ENCODE peak calls at places on chromosomes 5 and 9, in five cellular contexts. U is mesenteric fat pad, A is smooth muscle cell of the brain vasculature, W is NCI-H1048, R is AG08396. M is an unnamed sample.

GRCh38 chr9:130740218-130741023 is 46.8 kb downstream of the EXOSC2 start:
- DNase-seq in W (no peak), U (no peak), R (no peak), A (no peak), M (no peak)

GRCh38 chr9:79428422-79428821 is 143.3 kb upstream of the TLE4 start:
- DNase-seq in W (no peak), R (no peak), U (no peak), A (peak), M (no peak)

GRCh38 chr9:101400120-101400519 is 1.5 kb downstream of the ZNF189 start:
- DNase-seq in R (no peak), U (no peak), A (no peak), W (no peak), M (no peak)

GRCh38 chr5:76818844-76819831 is at the start of gene F2RL1:
- DNase-seq in W (peak), U (peak), A (no peak), R (peak), M (no peak)

GRCh38 chr5:153632748-153633290 is 142.3 kb downstream of the GRIA1 start:
- DNase-seq in A (no peak), U (no peak), R (no peak), W (no peak), M (no peak)

GRCh38 chr9:130417602-130418001 is 27.2 kb upstream of the ASS1 start:
- DNase-seq in W (no peak), R (no peak), U (no peak), A (no peak), M (no peak)

GRCh38 chr5:169606279-169606678 is 22.7 kb downstream of the SPDL1 start:
- DNase-seq in A (no peak), R (no peak), W (no peak), U (no peak), M (no peak)

GRCh38 chr9:93059097-93059959 is 827 bp downstream of the SUSD3 start:
- DNase-seq in R (no peak), A (no peak), W (no peak), U (no peak), M (no peak)

GRCh38 chr5:147346006-147346561 is 111.3 kb downstream of the STK32A start:
- DNase-seq in W (no peak), U (no peak), A (no peak), R (no peak), M (no peak)

GRCh38 chr5:139461698-139462097 is 845 bp downstream of the ECSCR start:
- DNase-seq in R (peak), A (no peak), U (no peak), W (no peak), M (no peak)

GRCh38 chr9:135450956-135451355 is 28.6 kb upstream of the PPP1R26 start:
- DNase-seq in W (no peak), A (no peak), R (no peak), U (peak), M (no peak)

GRCh38 chr5:177442066-177442836 is 4.4 kb upstream of the PRR7 start:
- DNase-seq in A (no peak), W (no peak), U (no peak), R (no peak), M (no peak)

GRCh38 chr9:86079421-86080111 is 19.8 kb downstream of the GOLM1 start:
- DNase-seq in U (no peak), A (no peak), R (no peak), W (no peak), M (no peak)

GRCh38 chr9:108211576-108211975 is 644.2 kb downstream of the ACTL7B start:
- DNase-seq in R (no peak), U (no peak), A (no peak), W (no peak), M (no peak)

GRCh38 chr9:27572566-27572917 is 739 bp downstream of the C9orf72 start:
- DNase-seq in U (no peak), W (no peak), R (peak), A (peak), M (no peak)

GRCh38 chr9:121305269-121305994 is 37.5 kb downstream of the GSN start:
- DNase-seq in A (no peak), W (no peak), U (no peak), R (no peak), M (no peak)

GRCh38 chr5:33237471-33237870 is 203.3 kb upstream of the TARS1 start:
- DNase-seq in A (no peak), W (no peak), U (no peak), R (no peak), M (no peak)

GRCh38 chr5:350355-350754 is 28.8 kb downstream of the AHRR start:
- DNase-seq in R (no peak), W (no peak), A (no peak), U (no peak), M (no peak)

M was measured in Panc1.